ENCODE peak calls at places on chromosomes 4 and X, in seven cellular contexts. K, G, U, N, Z, E and Y are unnamed samples.

GRCh38 chr4:174826660-174827059 is 2.4 kb downstream of the GLRA3 start:
- DNase-seq in G (no peak), N (no peak), E (no peak), Z (no peak), K (no peak), U (no peak), Y (no peak)

GRCh38 chrX:106484233-106484632 is 127.5 kb upstream of the RADX start:
- DNase-seq in Z (no peak), E (no peak), G (no peak), N (peak; percentile 22), K (no peak), U (no peak), Y (peak; percentile 35)

GRCh38 chr4:845836-846251 is 19.9 kb upstream of the CPLX1 start:
- DNase-seq in K (no peak), G (no peak), N (no peak), U (no peak), Z (no peak), E (peak; percentile 33), Y (no peak)

GRCh38 chrX:16882702-16883486 is 12.7 kb upstream of the RBBP7 start:
- DNase-seq in Z (peak; percentile 74), E (peak; percentile 75), U (peak; percentile 79), N (peak; percentile 86), G (peak; percentile 79), K (peak; percentile 77), Y (peak; percentile 61)

GRCh38 chr4:41935652-41936021 is 408 bp downstream of the TMEM33 start:
- DNase-seq in N (peak; percentile 58), E (peak; percentile 33), Z (no peak), G (no peak), K (no peak), U (no peak), Y (peak; percentile 34)

GRCh38 chr4:71468086-71468485 is 129.3 kb downstream of the SLC4A4 start:
- DNase-seq in U (no peak), K (no peak), E (no peak), G (no peak), Z (no peak), N (no peak), Y (no peak)

GRCh38 chr4:75179510-75179909 is 246.6 kb downstream of the PARM1 start:
- DNase-seq in G (no peak), U (no peak), Z (no peak), K (no peak), E (no peak), N (no peak), Y (no peak)

GRCh38 chr4:138320856-138321255 is 78.7 kb upstream of the SLC7A11 start:
- DNase-seq in U (no peak), N (no peak), K (no peak), E (no peak), Z (no peak), G (no peak), Y (no peak)

GRCh38 chr4:42398448-42399355 is 1.4 kb downstream of the SHISA3 start:
- DNase-seq in U (peak; percentile 63), Z (no peak), N (peak; percentile 26), K (no peak), E (no peak), G (no peak), Y (no peak)

GRCh38 chr4:87961993-87962791 is 13.3 kb upstream of the SPP1 start:
- DNase-seq in G (no peak), U (no peak), E (peak; percentile 66), N (no peak), Z (no peak), K (no peak), Y (no peak)

GRCh38 chr4:129144755-129145206 is 48.8 kb downstream of the C4orf33 start:
- DNase-seq in N (no peak), U (no peak), G (no peak), E (no peak), Z (no peak), K (no peak), Y (no peak)

GRCh38 chrX:144681501-144681900 is 565.8 kb upstream of the SPANXN1 start:
- DNase-seq in E (peak; percentile 0), N (no peak), U (no peak), G (no peak), K (no peak), Z (no peak), Y (no peak)

GRCh38 chrX:54181196-54181953 is 1.7 kb downstream of the FAM120C start:
- DNase-seq in E (peak; percentile 35), Z (no peak), U (no peak), N (no peak), G (no peak), K (no peak), Y (no peak)

GRCh38 chr4:150750824-150751223 is 168.9 kb downstream of the MAB21L2 start:
- DNase-seq in K (no peak), E (no peak), N (no peak), Z (no peak), G (no peak), U (no peak), Y (no peak)

GRCh38 chr4:182825786-182826185 is 91.4 kb downstream of the DCTD start:
- DNase-seq in G (no peak), Z (no peak), K (no peak), N (no peak), E (no peak), U (no peak), Y (no peak)

GRCh38 chrX:103404225-103405008 is 28.1 kb downstream of the BEX3 start:
- DNase-seq in K (peak; percentile 62), Z (peak; percentile 63), G (peak; percentile 76), E (peak; percentile 94), N (peak; percentile 84), U (peak; percentile 91), Y (peak; percentile 58)

GRCh38 chr4:147526272-147526654 is 45.4 kb downstream of the EDNRA start:
- DNase-seq in K (no peak), U (peak; percentile 41), G (no peak), E (no peak), Z (no peak), N (no peak), Y (no peak)
- TF ChIP-seq CTCF in K (no peak), U (peak; percentile 48), G (no peak), E (peak; percentile 37), Z (no peak), N (no peak), Y (peak; percentile 15)

DNA sequence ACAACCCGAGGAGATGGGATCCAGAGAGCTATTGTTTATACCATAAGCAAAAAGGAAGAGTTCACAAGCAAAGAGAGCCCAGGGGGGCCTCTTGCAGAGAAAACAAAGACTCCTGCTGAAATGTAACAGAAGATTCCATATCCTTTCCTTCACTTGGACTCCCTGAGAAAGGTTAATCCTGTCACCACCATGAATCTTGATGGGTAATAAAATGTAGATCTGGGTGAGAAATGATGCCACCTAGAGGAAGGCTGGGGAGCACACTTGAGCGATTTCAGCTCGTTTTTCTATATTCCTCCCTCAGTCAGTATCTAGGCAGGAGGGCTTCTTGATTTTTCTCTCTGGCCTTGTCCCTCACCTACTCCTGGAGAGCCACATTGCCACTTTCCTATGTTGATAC is 10.2 kb upstream of the KCNE5 start:
- DNase-seq in Z (no peak), U (peak; percentile 35), N (peak; percentile 4), G (no peak), K (no peak), E (peak; percentile 49), Y (no peak)
- TF ChIP-seq CTCF in Z (no peak), U (peak; percentile 80), N (peak; percentile 32), G (no peak), K (peak; percentile 25), E (peak; percentile 64), Y (peak; percentile 21)

GRCh38 chr4:73661646-73662119 is 41.4 kb upstream of the RASSF6 start:
- DNase-seq in G (no peak), K (no peak), N (no peak), Z (no peak), U (no peak), E (peak; percentile 99), Y (no peak)

GRCh38 chr4:73662709-73663546 is 42.7 kb upstream of the RASSF6 start:
- DNase-seq in N (no peak), K (no peak), Z (no peak), U (no peak), E (peak; percentile 92), G (no peak), Y (peak; percentile 30)

GRCh38 chr4:73664470-73664869 is 44.2 kb upstream of the RASSF6 start:
- DNase-seq in G (no peak), N (no peak), U (no peak), Z (no peak), E (no peak), K (no peak), Y (no peak)

DNA sequence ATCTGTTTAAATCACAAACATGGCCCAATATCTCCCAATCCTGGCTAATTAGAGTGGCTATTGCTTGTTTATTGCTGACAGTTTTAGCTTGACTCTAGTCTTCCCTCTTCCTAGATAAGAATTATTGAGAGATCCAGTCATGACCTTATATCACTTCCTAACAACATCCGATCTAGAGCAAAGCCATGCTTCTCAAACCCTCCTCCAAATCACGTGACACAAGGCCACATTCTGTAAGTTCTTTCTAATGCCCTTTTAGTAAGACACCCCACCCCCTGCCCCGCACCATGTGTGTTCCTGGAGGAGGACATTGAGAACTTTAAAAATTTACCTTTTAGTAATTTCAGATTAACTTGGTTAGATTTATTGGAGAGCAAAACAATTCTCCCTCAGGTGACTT is 40.6 kb upstream of the RASSF6 start:
- DNase-seq in E (no peak), G (no peak), U (no peak), Z (no peak), K (no peak), N (no peak), Y (no peak)
- TF ChIP-seq CTCF in E (no peak), G (no peak), U (no peak), Z (no peak), K (no peak), N (no peak), Y (no peak)

GRCh38 chr4:155741546-155741945 is 17.3 kb upstream of the GUCY1B1 start:
- DNase-seq in E (no peak), K (no peak), N (no peak), Z (no peak), G (no peak), U (no peak), Y (no peak)

GRCh38 chr4:155738548-155738947 is 20.3 kb upstream of the GUCY1B1 start:
- DNase-seq in E (no peak), N (no peak), K (no peak), Z (no peak), G (no peak), U (no peak), Y (no peak)

GRCh38 chr4:155745984-155746383 is 12.8 kb upstream of the GUCY1B1 start:
- DNase-seq in G (no peak), Z (no peak), N (no peak), U (no peak), E (peak; percentile 28), K (no peak), Y (no peak)

GRCh38 chr4:155748039-155748438 is 10.8 kb upstream of the GUCY1B1 start:
- DNase-seq in K (no peak), E (no peak), G (no peak), N (no peak), Z (no peak), U (no peak), Y (no peak)

DNA sequence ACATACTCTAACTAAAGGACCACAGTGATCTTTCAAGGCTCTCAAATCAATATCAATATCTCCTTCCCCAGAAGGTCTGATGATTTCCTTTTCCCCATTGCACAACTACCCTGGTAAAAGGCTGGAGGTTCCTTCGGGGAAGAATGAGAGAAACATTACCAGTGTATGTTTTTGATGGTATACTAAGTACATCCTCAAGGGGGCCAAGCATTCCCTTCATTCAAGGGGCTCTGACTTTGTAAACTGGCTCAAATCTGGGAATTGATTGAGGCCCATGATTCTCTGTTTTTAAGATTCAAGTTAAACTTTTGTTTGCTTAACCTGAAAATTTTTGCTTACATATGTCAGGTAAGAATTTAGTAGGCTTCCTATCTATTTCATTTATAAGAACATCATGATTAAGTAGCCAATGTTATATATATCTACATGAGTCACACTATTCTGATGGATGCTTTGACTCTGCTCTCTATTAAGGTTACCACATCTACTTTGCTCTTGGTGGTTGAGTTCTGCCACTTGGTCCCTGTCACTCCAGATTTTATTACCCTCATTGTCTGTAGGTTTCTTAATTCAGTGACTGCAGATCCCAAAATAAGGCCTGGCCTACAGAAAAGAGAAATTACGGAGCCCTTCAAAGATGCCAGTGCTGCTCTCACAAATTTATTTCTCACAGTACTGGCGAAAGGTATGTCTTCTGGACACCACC is 16.4 kb upstream of the GUCY1B1 start:
- DNase-seq in E (no peak), N (no peak), G (no peak), Z (no peak), U (no peak), K (no peak), Y (no peak)
- TF ChIP-seq CTCF in E (peak; percentile 14), N (no peak), G (no peak), Z (no peak), U (peak; percentile 53), K (no peak), Y (no peak)